ENCODE peak calls at places on chromosomes 5 and 9, in five cellular contexts. One of them, this sample, is unnamed.

GRCh38 chr5:126716861-126717260 is 60.1 kb upstream of the LMNB1 start:
- DNase-seq in PC-3: no peak
- DNase-seq in neural crest cell: no peak
- DNase-seq in right lobe of liver: peak
- DNase-seq in dorsolateral prefrontal cortex: no peak
- DNase-seq in this sample: no peak

GRCh38 chr9:98781588-98782383 is 14.6 kb downstream of the ANKS6 start:
- DNase-seq in neural crest cell: no peak
- DNase-seq in dorsolateral prefrontal cortex: no peak
- DNase-seq in right lobe of liver: no peak
- DNase-seq in PC-3: peak
- DNase-seq in this sample: peak

GRCh38 chr9:6681957-6682501 is 36.5 kb upstream of the GLDC start:
- DNase-seq in dorsolateral prefrontal cortex: no peak
- DNase-seq in right lobe of liver: no peak
- DNase-seq in PC-3: no peak
- DNase-seq in neural crest cell: no peak
- DNase-seq in this sample: no peak

GRCh38 chr9:113216406-113216805 is 4.7 kb downstream of the FKBP15 start:
- DNase-seq in right lobe of liver: no peak
- DNase-seq in dorsolateral prefrontal cortex: no peak
- DNase-seq in neural crest cell: no peak
- DNase-seq in PC-3: no peak
- DNase-seq in this sample: no peak

GRCh38 chr5:181058786-181059296 is 18.8 kb downstream of the BTNL9 start:
- DNase-seq in PC-3: no peak
- DNase-seq in right lobe of liver: no peak
- DNase-seq in neural crest cell: no peak
- DNase-seq in dorsolateral prefrontal cortex: no peak
- DNase-seq in this sample: no peak

GRCh38 chr5:13990896-13991295 is 46.4 kb upstream of the DNAH5 start:
- DNase-seq in neural crest cell: no peak
- DNase-seq in right lobe of liver: no peak
- DNase-seq in dorsolateral prefrontal cortex: no peak
- DNase-seq in PC-3: no peak
- DNase-seq in this sample: peak

GRCh38 chr9:26191711-26192110 is 513.5 kb upstream of the TUSC1 start:
- DNase-seq in dorsolateral prefrontal cortex: no peak
- DNase-seq in PC-3: no peak
- DNase-seq in neural crest cell: no peak
- DNase-seq in right lobe of liver: no peak
- DNase-seq in this sample: no peak

GRCh38 chr5:171272996-171273970 is 35.8 kb upstream of the TLX3 start:
- DNase-seq in neural crest cell: no peak
- DNase-seq in dorsolateral prefrontal cortex: no peak
- DNase-seq in PC-3: peak
- DNase-seq in right lobe of liver: no peak
- DNase-seq in this sample: peak

GRCh38 chr5:171954721-171955120 is 51.7 kb downstream of the FBXW11 start:
- DNase-seq in dorsolateral prefrontal cortex: no peak
- DNase-seq in neural crest cell: no peak
- DNase-seq in right lobe of liver: no peak
- DNase-seq in PC-3: peak
- DNase-seq in this sample: peak

GRCh38 chr9:37968228-37968672 is 64.3 kb upstream of the SLC25A51 start:
- DNase-seq in neural crest cell: no peak
- DNase-seq in PC-3: peak
- DNase-seq in dorsolateral prefrontal cortex: no peak
- DNase-seq in right lobe of liver: no peak
- DNase-seq in this sample: peak

GRCh38 chr9:76751011-76751410 is 13.2 kb upstream of the PCA3 start:
- DNase-seq in right lobe of liver: no peak
- DNase-seq in PC-3: no peak
- DNase-seq in dorsolateral prefrontal cortex: no peak
- DNase-seq in neural crest cell: no peak
- DNase-seq in this sample: no peak

GRCh38 chr5:134003064-134003956 is 1.5 kb downstream of the VDAC1 start:
- DNase-seq in neural crest cell: no peak
- DNase-seq in dorsolateral prefrontal cortex: no peak
- DNase-seq in right lobe of liver: no peak
- DNase-seq in PC-3: peak
- DNase-seq in this sample: peak

GRCh38 chr9:36100532-36100931 is 36.0 kb upstream of the GLIPR2 start:
- DNase-seq in neural crest cell: no peak
- DNase-seq in PC-3: no peak
- DNase-seq in right lobe of liver: no peak
- DNase-seq in dorsolateral prefrontal cortex: no peak
- DNase-seq in this sample: no peak

GRCh38 chr5:146307796-146308195 is 30.8 kb upstream of the POU4F3 start:
- DNase-seq in right lobe of liver: no peak
- DNase-seq in PC-3: no peak
- DNase-seq in dorsolateral prefrontal cortex: no peak
- DNase-seq in neural crest cell: no peak
- DNase-seq in this sample: no peak

GRCh38 chr5:30401479-30402058 is 791.9 kb upstream of the CDH6 start:
- DNase-seq in neural crest cell: peak
- DNase-seq in right lobe of liver: peak
- DNase-seq in dorsolateral prefrontal cortex: peak
- DNase-seq in PC-3: peak
- DNase-seq in this sample: peak

GRCh38 chr9:98989036-98990000 is 45.6 kb downstream of the COL15A1 start:
- DNase-seq in right lobe of liver: no peak
- DNase-seq in neural crest cell: no peak
- DNase-seq in dorsolateral prefrontal cortex: no peak
- DNase-seq in PC-3: peak
- DNase-seq in this sample: peak

GRCh38 chr9:135468866-135469521 is 10.6 kb upstream of the PPP1R26 start:
- DNase-seq in right lobe of liver: no peak
- DNase-seq in neural crest cell: no peak
- DNase-seq in PC-3: peak
- DNase-seq in dorsolateral prefrontal cortex: no peak
- DNase-seq in this sample: peak

GRCh38 chr9:110543631-110544051 is 35.9 kb downstream of the SVEP1 start:
- DNase-seq in neural crest cell: no peak
- DNase-seq in PC-3: no peak
- DNase-seq in dorsolateral prefrontal cortex: no peak
- DNase-seq in right lobe of liver: no peak
- DNase-seq in this sample: no peak

GRCh38 chr5:96258692-96259091 is 174.4 kb downstream of the PCSK1 start:
- DNase-seq in right lobe of liver: no peak
- DNase-seq in neural crest cell: no peak
- DNase-seq in dorsolateral prefrontal cortex: no peak
- DNase-seq in PC-3: peak
- DNase-seq in this sample: no peak

GRCh38 chr5:759111-759741 is 25.3 kb downstream of the ZDHHC11B start:
- DNase-seq in right lobe of liver: peak
- DNase-seq in dorsolateral prefrontal cortex: no peak
- DNase-seq in PC-3: peak
- DNase-seq in neural crest cell: no peak
- DNase-seq in this sample: peak

GRCh38 chr9:6944093-6944551 is 186.3 kb downstream of the KDM4C start:
- DNase-seq in PC-3: peak
- DNase-seq in neural crest cell: no peak
- DNase-seq in dorsolateral prefrontal cortex: no peak
- DNase-seq in right lobe of liver: no peak
- DNase-seq in this sample: no peak

GRCh38 chr9:70588381-70588780 is 173.9 kb upstream of the KLF9 start:
- DNase-seq in PC-3: no peak
- DNase-seq in right lobe of liver: no peak
- DNase-seq in dorsolateral prefrontal cortex: no peak
- DNase-seq in neural crest cell: no peak
- DNase-seq in this sample: no peak

GRCh38 chr9:112158629-112159228 is 16.4 kb downstream of the SUSD1 start:
- DNase-seq in PC-3: no peak
- DNase-seq in neural crest cell: no peak
- DNase-seq in right lobe of liver: no peak
- DNase-seq in dorsolateral prefrontal cortex: no peak
- DNase-seq in this sample: no peak

GRCh38 chr9:127561491-127562270 is 50.4 kb upstream of the STXBP1 start:
- DNase-seq in PC-3: peak
- DNase-seq in right lobe of liver: no peak
- DNase-seq in dorsolateral prefrontal cortex: no peak
- DNase-seq in neural crest cell: no peak
- DNase-seq in this sample: peak

GRCh38 chr5:163914911-163915310 is 409.5 kb downstream of the MAT2B start:
- DNase-seq in right lobe of liver: no peak
- DNase-seq in PC-3: no peak
- DNase-seq in neural crest cell: no peak
- DNase-seq in dorsolateral prefrontal cortex: no peak
- DNase-seq in this sample: no peak

GRCh38 chr5:20262896-20263295 is 274.9 kb upstream of the CDH18 start:
- DNase-seq in neural crest cell: no peak
- DNase-seq in right lobe of liver: no peak
- DNase-seq in dorsolateral prefrontal cortex: no peak
- DNase-seq in PC-3: no peak
- DNase-seq in this sample: no peak
- TF ChIP-seq CTCF in neural crest cell: no peak
- TF ChIP-seq CTCF in right lobe of liver: no peak
- TF ChIP-seq CTCF in dorsolateral prefrontal cortex: no peak
- TF ChIP-seq CTCF in PC-3: no peak
- TF ChIP-seq CTCF in this sample: no peak

GRCh38 chr5:60399507-60399906 is 300.5 kb downstream of the DEPDC1B start:
- DNase-seq in neural crest cell: no peak
- DNase-seq in PC-3: no peak
- DNase-seq in dorsolateral prefrontal cortex: no peak
- DNase-seq in right lobe of liver: no peak
- DNase-seq in this sample: no peak

DNA sequence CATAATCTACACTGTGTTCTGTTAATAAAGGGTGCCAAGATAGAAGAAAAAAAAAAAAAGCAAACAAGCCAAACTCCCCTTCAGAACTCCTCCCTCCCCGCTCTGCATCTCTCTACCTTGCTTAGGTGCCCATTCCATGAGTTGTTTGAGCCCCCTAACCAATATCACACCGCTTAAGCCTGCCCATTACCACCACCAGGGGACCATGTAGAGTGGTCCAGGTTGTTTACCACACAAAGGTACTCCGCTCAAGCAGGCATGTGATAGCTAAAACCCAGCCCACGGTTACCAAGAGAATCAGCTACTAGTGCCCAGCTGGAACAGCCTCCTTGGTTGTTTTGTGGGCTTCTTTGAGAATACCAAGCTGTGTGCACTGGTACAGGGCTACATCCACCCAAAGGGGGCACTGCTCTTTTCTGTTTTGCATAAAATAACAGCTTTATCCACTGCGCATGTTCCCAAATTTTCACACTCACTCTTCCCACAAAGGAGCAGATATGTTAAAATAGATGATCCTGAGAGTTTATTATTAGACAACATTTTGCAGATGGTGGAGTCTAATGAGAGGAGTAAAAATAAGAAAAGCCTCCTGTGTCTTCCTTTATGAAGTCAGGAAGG is 304.1 kb downstream of the DEPDC1B start:
- DNase-seq in neural crest cell: no peak
- DNase-seq in right lobe of liver: no peak
- DNase-seq in dorsolateral prefrontal cortex: no peak
- DNase-seq in PC-3: no peak
- DNase-seq in this sample: no peak
- TF ChIP-seq CTCF in neural crest cell: no peak
- TF ChIP-seq CTCF in right lobe of liver: no peak
- TF ChIP-seq CTCF in dorsolateral prefrontal cortex: peak
- TF ChIP-seq CTCF in PC-3: peak
- TF ChIP-seq CTCF in this sample: peak

GRCh38 chr9:90958328-90958727 is 156.7 kb downstream of the SYK start:
- DNase-seq in right lobe of liver: no peak
- DNase-seq in PC-3: peak
- DNase-seq in neural crest cell: no peak
- DNase-seq in dorsolateral prefrontal cortex: no peak
- DNase-seq in this sample: no peak

GRCh38 chr9:90950600-90950999 is 149.0 kb downstream of the SYK start:
- DNase-seq in dorsolateral prefrontal cortex: no peak
- DNase-seq in right lobe of liver: no peak
- DNase-seq in PC-3: no peak
- DNase-seq in neural crest cell: no peak
- DNase-seq in this sample: no peak

GRCh38 chr9:90953200-90953599 is 151.6 kb downstream of the SYK start:
- DNase-seq in PC-3: peak
- DNase-seq in dorsolateral prefrontal cortex: no peak
- DNase-seq in right lobe of liver: no peak
- DNase-seq in neural crest cell: no peak
- DNase-seq in this sample: no peak

GRCh38 chr9:90956026-90956810 is 154.6 kb downstream of the SYK start:
- DNase-seq in dorsolateral prefrontal cortex: no peak
- DNase-seq in neural crest cell: no peak
- DNase-seq in right lobe of liver: no peak
- DNase-seq in PC-3: no peak
- DNase-seq in this sample: peak

GRCh38 chr9:90953805-90954204 is 152.2 kb downstream of the SYK start:
- DNase-seq in neural crest cell: no peak
- DNase-seq in right lobe of liver: no peak
- DNase-seq in PC-3: no peak
- DNase-seq in dorsolateral prefrontal cortex: no peak
- DNase-seq in this sample: no peak
- TF ChIP-seq CTCF in neural crest cell: peak
- TF ChIP-seq CTCF in right lobe of liver: no peak
- TF ChIP-seq CTCF in PC-3: no peak
- TF ChIP-seq CTCF in dorsolateral prefrontal cortex: no peak
- TF ChIP-seq CTCF in this sample: no peak

DNA sequence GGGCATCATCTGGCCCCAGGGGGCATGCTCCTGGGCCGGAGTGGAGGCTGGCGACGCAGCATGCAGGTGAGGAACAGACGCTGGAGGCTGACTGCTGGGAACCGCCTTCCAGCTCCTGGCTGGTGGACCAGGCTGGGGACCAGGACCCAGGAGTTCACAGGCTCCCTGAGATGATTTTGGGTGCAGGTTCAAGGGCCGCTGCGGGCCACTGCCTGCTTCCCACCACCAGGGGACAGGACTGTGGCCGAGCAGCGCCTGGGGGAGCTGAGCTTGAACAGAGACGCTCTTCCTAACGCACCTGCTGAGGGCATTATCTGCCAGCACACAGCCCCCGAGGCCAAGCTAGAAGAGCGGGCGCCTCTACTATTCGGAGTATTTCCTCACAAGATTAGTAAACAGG is 132.1 kb upstream of the RAPGEF1 start:
- DNase-seq in neural crest cell: no peak
- DNase-seq in dorsolateral prefrontal cortex: no peak
- DNase-seq in right lobe of liver: no peak
- DNase-seq in PC-3: no peak
- DNase-seq in this sample: no peak
- TF ChIP-seq CTCF in neural crest cell: no peak
- TF ChIP-seq CTCF in dorsolateral prefrontal cortex: no peak
- TF ChIP-seq CTCF in right lobe of liver: no peak
- TF ChIP-seq CTCF in PC-3: peak
- TF ChIP-seq CTCF in this sample: peak

DNA sequence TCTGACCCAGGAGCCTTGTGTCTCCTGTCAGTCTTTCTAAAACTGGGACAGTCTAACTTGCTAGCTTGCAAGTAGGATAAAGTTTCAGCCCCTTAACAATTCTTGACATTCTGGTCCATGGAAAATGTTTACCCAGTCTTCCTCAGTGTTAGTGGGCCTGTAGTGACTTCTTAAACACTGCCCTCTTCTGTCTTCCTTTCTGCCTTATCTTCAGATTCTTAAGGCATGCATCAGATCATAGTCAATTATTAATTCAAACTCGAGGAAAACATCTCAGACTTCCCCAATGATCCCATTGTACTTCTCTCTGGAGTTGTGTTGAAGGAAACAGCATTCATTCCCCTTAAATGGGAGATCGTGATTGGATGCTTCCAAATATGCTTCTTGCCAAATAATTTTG is 1199.8 kb downstream of the DTWD2 start:
- DNase-seq in right lobe of liver: no peak
- DNase-seq in neural crest cell: no peak
- DNase-seq in PC-3: no peak
- DNase-seq in dorsolateral prefrontal cortex: no peak
- DNase-seq in this sample: no peak
- TF ChIP-seq CTCF in right lobe of liver: no peak
- TF ChIP-seq CTCF in neural crest cell: no peak
- TF ChIP-seq CTCF in PC-3: no peak
- TF ChIP-seq CTCF in dorsolateral prefrontal cortex: no peak
- TF ChIP-seq CTCF in this sample: no peak

GRCh38 chr9:104747565-104748358 is at the start of gene NIPSNAP3A:
- DNase-seq in neural crest cell: peak
- DNase-seq in PC-3: peak
- DNase-seq in right lobe of liver: peak
- DNase-seq in dorsolateral prefrontal cortex: peak
- DNase-seq in this sample: peak
- TF ChIP-seq CTCF in neural crest cell: no peak
- TF ChIP-seq CTCF in PC-3: no peak
- TF ChIP-seq CTCF in right lobe of liver: no peak
- TF ChIP-seq CTCF in dorsolateral prefrontal cortex: peak
- TF ChIP-seq CTCF in this sample: no peak